ENCODE peak calls at places on chromosome 19, in ten cellular contexts. G is heart right ventricle; T is A172; C is dorsolateral prefrontal cortex; Z is activated CD8-positive, alpha-beta memory T cell treated with anti-CD3 and anti-CD28 coated beads for 1 hour; Y is amniotic stem cell; J is heart left ventricle; B is effector CD4-positive, alpha-beta T cell; O is adrenal gland; I is MCF 10A. F is an unnamed sample.

GRCh38 chr19:34276614-34277013 is 22.3 kb downstream of the GARRE1 start:
- DNase-seq in G (no peak), T (no peak), C (no peak), Z (no peak), Y (no peak), J (no peak), B (no peak), O (no peak), I (no peak), F (no peak)

GRCh38 chr19:17752865-17753639 is 1.8 kb downstream of the FCHO1 start:
- DNase-seq in G (no peak), T (no peak), C (no peak), Z (no peak), Y (no peak), J (no peak), B (no peak), O (no peak), I (no peak), F (no peak)

GRCh38 chr19:6551607-6552450 is 21.0 kb downstream of the TNFSF9 start:
- DNase-seq in G (peak), T (no peak), C (no peak), Z (peak), Y (no peak), J (no peak), B (peak), O (no peak), I (no peak), F (no peak)

GRCh38 chr19:7191946-7192691 is 102.1 kb downstream of the INSR start:
- DNase-seq in G (no peak), T (no peak), C (no peak), Z (no peak), Y (no peak), J (no peak), B (peak), O (peak), I (no peak), F (no peak)

GRCh38 chr19:46600393-46601317 is 475 bp upstream of the CALM3 start:
- DNase-seq in G (peak), T (peak), C (peak), Z (peak), Y (peak), J (peak), B (peak), O (peak), I (peak), F (peak)

GRCh38 chr19:51422053-51422448 is 4.6 kb upstream of the SIGLEC10 start:
- DNase-seq in G (peak), T (peak), C (peak), Z (peak), Y (no peak), J (peak), B (peak), O (peak), I (peak), F (peak)

GRCh38 chr19:44598880-44599279 is 14.5 kb upstream of the IGSF23 start:
- DNase-seq in G (no peak), T (no peak), C (no peak), Z (no peak), Y (no peak), J (no peak), B (no peak), O (peak), I (no peak), F (no peak)

GRCh38 chr19:4369109-4369887 is 25.9 kb downstream of the MPND start:
- DNase-seq in G (no peak), T (peak), C (no peak), Z (no peak), Y (no peak), J (peak), B (peak), O (no peak), I (peak), F (no peak)

GRCh38 chr19:15640294-15640903 is at the start of gene CYP4F3:
- DNase-seq in G (peak), T (peak), C (peak), Z (no peak), Y (no peak), J (peak), B (no peak), O (peak), I (peak), F (no peak)

GRCh38 chr19:41861098-41861768 is 1.2 kb downstream of the RPS19 start:
- DNase-seq in G (no peak), T (no peak), C (no peak), Z (no peak), Y (no peak), J (no peak), B (no peak), O (no peak), I (no peak), F (no peak)

GRCh38 chr19:18774782-18775444 is 16.2 kb downstream of the COMP start:
- DNase-seq in G (no peak), T (no peak), C (no peak), Z (no peak), Y (no peak), J (no peak), B (no peak), O (no peak), I (no peak), F (no peak)

GRCh38 chr19:39325778-39326680 is 5.4 kb upstream of the LRFN1 start:
- DNase-seq in G (no peak), T (peak), C (no peak), Z (no peak), Y (no peak), J (no peak), B (no peak), O (no peak), I (peak), F (peak)

GRCh38 chr19:42193706-42194105 is 23.8 kb downstream of the DEDD2 start:
- DNase-seq in G (no peak), T (no peak), C (no peak), Z (no peak), Y (no peak), J (no peak), B (no peak), O (no peak), I (no peak), F (peak)